ENCODE peak calls at places on chromosomes 6 and 20, in four cellular contexts. One of them, this sample, is unnamed.

GRCh38 chr6:158418501-158418900 is 106.2 kb downstream of the TULP4 start:
- DNase-seq in fibroblast of lung: peak; percentile 38
- DNase-seq in natural killer cell: no peak
- DNase-seq in choroid plexus epithelial cell: peak; percentile 84
- DNase-seq in this sample: no peak

GRCh38 chr20:8693709-8694108 is 375.2 kb upstream of the PLCB4 start:
- DNase-seq in fibroblast of lung: peak; percentile 45
- DNase-seq in natural killer cell: no peak
- DNase-seq in choroid plexus epithelial cell: peak; percentile 37
- DNase-seq in this sample: no peak

GRCh38 chr6:81253821-81254220 is 498.7 kb downstream of the TENT5A start:
- DNase-seq in fibroblast of lung: no peak
- DNase-seq in natural killer cell: no peak
- DNase-seq in choroid plexus epithelial cell: peak; percentile 5
- DNase-seq in this sample: no peak

GRCh38 chr6:36858407-36858981 is 16.1 kb downstream of the PPIL1 start:
- DNase-seq in fibroblast of lung: peak; percentile 38
- DNase-seq in natural killer cell: no peak
- DNase-seq in choroid plexus epithelial cell: peak; percentile 77
- DNase-seq in this sample: no peak

GRCh38 chr6:167761794-167762258 is 64.9 kb upstream of the AFDN start:
- DNase-seq in fibroblast of lung: no peak
- DNase-seq in natural killer cell: no peak
- DNase-seq in choroid plexus epithelial cell: no peak
- DNase-seq in this sample: peak; percentile 22

GRCh38 chr6:1552296-1552761 is 57.4 kb upstream of the FOXC1 start:
- DNase-seq in fibroblast of lung: peak; percentile 55
- DNase-seq in natural killer cell: no peak
- DNase-seq in choroid plexus epithelial cell: peak; percentile 58
- DNase-seq in this sample: no peak

GRCh38 chr20:57699395-57699794 is 10.4 kb downstream of the PMEPA1 start:
- DNase-seq in fibroblast of lung: no peak
- DNase-seq in natural killer cell: no peak
- DNase-seq in choroid plexus epithelial cell: no peak
- DNase-seq in this sample: no peak

GRCh38 chr20:1449370-1449769 is 17.3 kb downstream of the NSFL1C start:
- DNase-seq in fibroblast of lung: no peak
- DNase-seq in natural killer cell: no peak
- DNase-seq in choroid plexus epithelial cell: no peak
- DNase-seq in this sample: no peak

GRCh38 chr20:52494244-52494643 is 302.7 kb upstream of the ZFP64 start:
- DNase-seq in fibroblast of lung: peak; percentile 79
- DNase-seq in natural killer cell: no peak
- DNase-seq in choroid plexus epithelial cell: peak; percentile 86
- DNase-seq in this sample: no peak

GRCh38 chr20:48190757-48191156 is 405.5 kb upstream of the SULF2 start:
- DNase-seq in fibroblast of lung: no peak
- DNase-seq in natural killer cell: no peak
- DNase-seq in choroid plexus epithelial cell: no peak
- DNase-seq in this sample: no peak

GRCh38 chr6:7727951-7728854 is 2.3 kb downstream of the BMP6 start:
- DNase-seq in fibroblast of lung: peak; percentile 20
- DNase-seq in natural killer cell: no peak
- DNase-seq in choroid plexus epithelial cell: no peak
- DNase-seq in this sample: no peak

GRCh38 chr6:1285589-1286340 is 26.1 kb upstream of the FOXQ1 start:
- DNase-seq in fibroblast of lung: peak; percentile 54
- DNase-seq in natural killer cell: no peak
- DNase-seq in choroid plexus epithelial cell: peak; percentile 86
- DNase-seq in this sample: no peak

GRCh38 chr20:62025832-62026563 is 39.7 kb downstream of the TAF4 start:
- DNase-seq in fibroblast of lung: peak; percentile 82
- DNase-seq in natural killer cell: peak; percentile 20
- DNase-seq in choroid plexus epithelial cell: peak; percentile 90
- DNase-seq in this sample: no peak

GRCh38 chr6:26155066-26155925 is 68.1 kb downstream of the HFE start:
- DNase-seq in fibroblast of lung: peak; percentile 23
- DNase-seq in natural killer cell: no peak
- DNase-seq in choroid plexus epithelial cell: no peak
- DNase-seq in this sample: no peak

GRCh38 chr20:17339000-17339399 is 112.2 kb downstream of the PCSK2 start:
- DNase-seq in fibroblast of lung: no peak
- DNase-seq in natural killer cell: no peak
- DNase-seq in choroid plexus epithelial cell: no peak
- DNase-seq in this sample: no peak

GRCh38 chr20:19918965-19919329 is 98.2 kb upstream of the NAA20 start:
- DNase-seq in fibroblast of lung: no peak
- DNase-seq in natural killer cell: no peak
- DNase-seq in choroid plexus epithelial cell: no peak
- DNase-seq in this sample: no peak

GRCh38 chr20:23445596-23446217 is 6.2 kb downstream of the CSTL1 start:
- DNase-seq in fibroblast of lung: peak; percentile 67
- DNase-seq in natural killer cell: no peak
- DNase-seq in choroid plexus epithelial cell: peak; percentile 82
- DNase-seq in this sample: no peak

GRCh38 chr6:168148231-168148849 is 69.3 kb upstream of the FRMD1 start:
- DNase-seq in fibroblast of lung: no peak
- DNase-seq in natural killer cell: no peak
- DNase-seq in choroid plexus epithelial cell: no peak
- DNase-seq in this sample: no peak

GRCh38 chr6:31083742-31084354 is 28.5 kb downstream of the C6orf15 start:
- DNase-seq in fibroblast of lung: peak; percentile 78
- DNase-seq in natural killer cell: no peak
- DNase-seq in choroid plexus epithelial cell: peak; percentile 90
- DNase-seq in this sample: no peak

GRCh38 chr6:27847706-27848105 is 64.5 kb downstream of the OR2B2 start:
- DNase-seq in fibroblast of lung: no peak
- DNase-seq in natural killer cell: no peak
- DNase-seq in choroid plexus epithelial cell: no peak
- DNase-seq in this sample: no peak

GRCh38 chr20:59599941-59600340 is 4.4 kb upstream of the PHACTR3 start:
- DNase-seq in fibroblast of lung: no peak
- DNase-seq in natural killer cell: no peak
- DNase-seq in choroid plexus epithelial cell: no peak
- DNase-seq in this sample: no peak

GRCh38 chr6:51934098-51934497 is 153.3 kb downstream of the PKHD1 start:
- DNase-seq in fibroblast of lung: no peak
- DNase-seq in natural killer cell: no peak
- DNase-seq in choroid plexus epithelial cell: no peak
- DNase-seq in this sample: no peak
- TF ChIP-seq CTCF in fibroblast of lung: peak; percentile 11
- TF ChIP-seq CTCF in natural killer cell: no peak
- TF ChIP-seq CTCF in choroid plexus epithelial cell: no peak
- TF ChIP-seq CTCF in this sample: peak; percentile 13

DNA sequence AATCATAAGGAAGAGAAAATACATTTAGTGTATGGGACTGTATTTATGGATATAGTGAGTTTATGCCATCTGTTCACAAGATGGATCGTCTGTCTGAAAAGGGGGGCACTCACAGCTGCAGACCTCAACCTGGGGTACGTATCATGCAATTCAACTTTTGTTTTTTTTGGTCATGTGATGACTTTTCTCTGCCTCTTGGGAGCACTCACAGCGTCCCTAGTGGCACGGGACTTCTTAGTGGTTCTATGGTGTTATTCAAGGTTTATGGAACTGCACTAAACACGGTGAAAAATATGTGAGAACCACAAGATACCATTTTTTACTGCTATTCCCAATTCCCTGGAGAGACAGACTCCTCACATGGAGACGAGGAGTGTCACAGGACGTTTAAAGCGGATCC is 60.4 kb upstream of the MPC1 start:
- DNase-seq in fibroblast of lung: no peak
- DNase-seq in natural killer cell: no peak
- DNase-seq in choroid plexus epithelial cell: no peak
- DNase-seq in this sample: no peak
- TF ChIP-seq CTCF in fibroblast of lung: peak; percentile 12
- TF ChIP-seq CTCF in natural killer cell: no peak
- TF ChIP-seq CTCF in choroid plexus epithelial cell: peak; percentile 2
- TF ChIP-seq CTCF in this sample: no peak

GRCh38 chr20:37932074-37932473 is 29.1 kb downstream of the VSTM2L start:
- DNase-seq in fibroblast of lung: no peak
- DNase-seq in natural killer cell: no peak
- DNase-seq in choroid plexus epithelial cell: no peak
- DNase-seq in this sample: no peak
- TF ChIP-seq CTCF in fibroblast of lung: no peak
- TF ChIP-seq CTCF in natural killer cell: no peak
- TF ChIP-seq CTCF in choroid plexus epithelial cell: no peak
- TF ChIP-seq CTCF in this sample: no peak

GRCh38 chr20:50537546-50538201 is 27.5 kb downstream of the PTPN1 start:
- DNase-seq in fibroblast of lung: no peak
- DNase-seq in natural killer cell: no peak
- DNase-seq in choroid plexus epithelial cell: no peak
- DNase-seq in this sample: no peak

GRCh38 chr20:50541606-50542041 is 31.4 kb downstream of the PTPN1 start:
- DNase-seq in fibroblast of lung: no peak
- DNase-seq in natural killer cell: no peak
- DNase-seq in choroid plexus epithelial cell: peak; percentile 43
- DNase-seq in this sample: no peak

GRCh38 chr20:50538276-50538675 is 28.1 kb downstream of the PTPN1 start:
- DNase-seq in fibroblast of lung: no peak
- DNase-seq in natural killer cell: no peak
- DNase-seq in choroid plexus epithelial cell: peak; percentile 51
- DNase-seq in this sample: no peak

GRCh38 chr20:50543326-50543725 is 33.1 kb downstream of the PTPN1 start:
- DNase-seq in fibroblast of lung: no peak
- DNase-seq in natural killer cell: no peak
- DNase-seq in choroid plexus epithelial cell: peak; percentile 45
- DNase-seq in this sample: no peak

DNA sequence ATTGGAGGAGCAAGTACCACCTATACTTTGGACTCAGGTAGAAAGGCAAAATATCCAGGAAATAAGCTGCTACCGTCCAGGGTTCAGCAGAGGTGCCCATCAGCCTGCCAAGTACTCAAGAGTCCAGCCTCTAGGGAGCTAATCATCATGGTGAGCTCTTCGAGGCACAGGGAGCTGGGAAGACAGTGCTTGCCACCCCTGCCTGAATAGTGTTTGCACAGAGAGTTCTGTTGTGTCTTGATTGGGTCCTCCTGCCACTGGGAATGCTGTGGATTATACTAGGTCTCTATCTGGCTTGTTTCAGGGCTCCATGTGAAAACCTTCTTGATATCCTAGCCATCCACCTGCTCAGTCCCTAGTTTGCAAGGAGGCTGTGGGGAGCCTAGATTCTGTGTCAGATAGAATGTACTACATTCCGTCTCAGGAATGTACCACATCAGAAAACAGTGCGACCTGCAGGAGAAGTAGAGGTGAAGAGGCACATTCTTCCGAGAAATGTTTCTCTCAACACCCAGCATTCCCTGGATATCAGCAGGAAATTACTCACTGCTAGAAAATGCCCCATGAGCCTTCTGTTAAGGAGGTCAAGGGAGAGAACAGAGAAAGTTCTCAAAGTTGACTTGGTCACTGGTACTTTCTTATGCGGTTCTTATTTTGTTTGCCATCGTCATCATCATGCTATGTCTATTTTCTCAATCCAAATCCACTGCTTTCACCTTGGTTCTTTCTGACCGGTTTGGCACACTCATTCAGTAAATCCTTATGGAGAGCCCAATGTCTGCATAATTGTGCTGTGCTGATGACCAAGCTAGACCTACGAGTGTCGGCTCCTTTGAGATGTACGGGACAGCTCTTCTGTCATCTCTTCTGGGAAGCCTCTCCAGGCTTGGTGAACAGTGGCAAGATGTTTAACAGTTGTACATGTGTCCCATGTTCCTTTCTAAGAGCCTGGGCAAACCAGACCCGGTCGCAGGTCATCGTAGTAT is 30.7 kb downstream of the PTPN1 start:
- DNase-seq in fibroblast of lung: peak; percentile 79
- DNase-seq in natural killer cell: no peak
- DNase-seq in choroid plexus epithelial cell: peak; percentile 99
- DNase-seq in this sample: no peak
- TF ChIP-seq CTCF in fibroblast of lung: no peak
- TF ChIP-seq CTCF in natural killer cell: no peak
- TF ChIP-seq CTCF in choroid plexus epithelial cell: peak; percentile 2
- TF ChIP-seq CTCF in this sample: no peak